ENCODE peak calls at places on chromosomes 7 and 10, in ten cellular contexts. W, P, D, N, Y, Z, L, K, B and J are unnamed samples.
A peak's percentile ranks its signal among the peaks of the same experiment; 100 is the strongest.

GRCh38 chr7:32462966-32463365 is 27.2 kb downstream of the LSM5 start:
- DNase-seq in W (no peak), P (no peak), D (no peak), N (no peak), Y (no peak), Z (no peak), L (no peak), K (no peak), B (no peak), J (no peak)

GRCh38 chr7:135650831-135651573 is 11.3 kb upstream of the STMP1 start:
- DNase-seq in W (no peak), P (no peak), D (peak; percentile 73), N (no peak), Y (no peak), Z (no peak), L (no peak), K (no peak), B (no peak), J (no peak)

GRCh38 chr10:21299330-21299729 is 226.2 kb downstream of the SKIDA1 start:
- DNase-seq in W (no peak), P (no peak), D (no peak), N (no peak), Y (no peak), Z (no peak), L (no peak), K (no peak), B (no peak), J (no peak)

GRCh38 chr10:35386594-35387174 is 50.4 kb downstream of the CCNY start:
- DNase-seq in W (no peak), P (no peak), D (peak; percentile 46), N (no peak), Y (no peak), Z (no peak), L (no peak), K (no peak), B (no peak), J (no peak)

GRCh38 chr7:122764020-122764419 is 61.3 kb upstream of the RNF148 start:
- DNase-seq in W (no peak), P (no peak), D (peak; percentile 7), N (no peak), Y (no peak), Z (no peak), L (no peak), K (no peak), B (no peak), J (no peak)

GRCh38 chr10:17453035-17453376 is 1.4 kb downstream of the ST8SIA6 start:
- DNase-seq in W (no peak), P (no peak), D (no peak), N (no peak), Y (no peak), Z (no peak), L (no peak), K (no peak), B (no peak), J (no peak)

GRCh38 chr10:69220041-69220451 is at the start of gene HKDC1:
- DNase-seq in W (no peak), P (no peak), D (no peak), N (no peak), Y (no peak), Z (peak; percentile 77), L (no peak), K (no peak), B (no peak), J (no peak)

GRCh38 chr7:130943336-130943901 is 209.4 kb upstream of the KLF14 start:
- DNase-seq in W (no peak), P (no peak), D (peak; percentile 70), N (no peak), Y (no peak), Z (no peak), L (no peak), K (no peak), B (no peak), J (no peak)

GRCh38 chr10:80509403-80510161 is 28.1 kb upstream of the SH2D4B start:
- DNase-seq in W (no peak), P (peak; percentile 53), D (peak; percentile 86), N (no peak), Y (no peak), Z (peak; percentile 85), L (peak; percentile 88), K (no peak), B (no peak), J (no peak)

GRCh38 chr10:30437039-30437781 is 3.2 kb downstream of the MAP3K8 start:
- DNase-seq in W (peak; percentile 52), P (no peak), D (peak; percentile 69), N (peak; percentile 15), Y (no peak), Z (no peak), L (no peak), K (no peak), B (no peak), J (no peak)

GRCh38 chr10:75703191-75703861 is 271.9 kb downstream of the LRMDA start:
- DNase-seq in W (no peak), P (no peak), D (no peak), N (no peak), Y (no peak), Z (no peak), L (no peak), K (no peak), B (no peak), J (no peak)

GRCh38 chr10:5710854-5711253 is 26.2 kb downstream of the TASOR2 start:
- DNase-seq in W (no peak), P (no peak), D (no peak), N (no peak), Y (no peak), Z (no peak), L (no peak), K (no peak), B (no peak), J (no peak)

GRCh38 chr7:127532736-127533135 is 52.7 kb downstream of the GCC1 start:
- DNase-seq in W (no peak), P (no peak), D (peak; percentile 3), N (no peak), Y (no peak), Z (no peak), L (no peak), K (no peak), B (no peak), J (no peak)

GRCh38 chr7:114217026-114217425 is 197.6 kb upstream of the FOXP2 start:
- DNase-seq in W (no peak), P (no peak), D (no peak), N (no peak), Y (peak; percentile 7), Z (no peak), L (no peak), K (no peak), B (no peak), J (no peak)

GRCh38 chr7:94584113-94584512 is 71.8 kb downstream of the SGCE start:
- DNase-seq in W (no peak), P (no peak), D (no peak), N (no peak), Y (no peak), Z (no peak), L (no peak), K (no peak), B (no peak), J (no peak)

DNA sequence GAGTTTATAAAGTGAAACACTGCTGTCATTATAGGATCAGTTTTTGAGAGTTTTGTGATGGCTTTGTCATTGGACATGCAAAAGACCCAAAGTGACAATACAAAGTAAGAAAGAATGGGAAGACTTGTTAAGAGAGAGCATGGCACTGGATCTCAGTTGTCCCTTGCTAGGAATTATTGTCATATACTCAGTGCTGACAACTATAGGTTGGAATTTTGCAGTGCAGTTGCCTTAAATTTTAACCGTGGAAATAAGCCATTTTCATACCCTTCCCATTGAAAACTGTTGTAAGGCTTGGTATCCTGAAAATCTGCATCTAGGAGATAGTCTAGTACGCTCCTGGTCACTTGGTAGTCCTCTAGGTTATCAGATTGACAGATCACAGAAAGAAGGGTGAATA is 1156.7 kb downstream of the GATA3 start:
- DNase-seq in W (no peak), P (no peak), D (peak; percentile 4), N (no peak), Y (no peak), Z (no peak), L (no peak), K (no peak), B (no peak), J (no peak)
- TF ChIP-seq CTCF in W (no peak), P (no peak), D (peak; percentile 42), N (no peak), Y (no peak), Z (peak; percentile 53), L (peak; percentile 49), K (peak; percentile 54), B (peak; percentile 54), J (peak; percentile 60)

DNA sequence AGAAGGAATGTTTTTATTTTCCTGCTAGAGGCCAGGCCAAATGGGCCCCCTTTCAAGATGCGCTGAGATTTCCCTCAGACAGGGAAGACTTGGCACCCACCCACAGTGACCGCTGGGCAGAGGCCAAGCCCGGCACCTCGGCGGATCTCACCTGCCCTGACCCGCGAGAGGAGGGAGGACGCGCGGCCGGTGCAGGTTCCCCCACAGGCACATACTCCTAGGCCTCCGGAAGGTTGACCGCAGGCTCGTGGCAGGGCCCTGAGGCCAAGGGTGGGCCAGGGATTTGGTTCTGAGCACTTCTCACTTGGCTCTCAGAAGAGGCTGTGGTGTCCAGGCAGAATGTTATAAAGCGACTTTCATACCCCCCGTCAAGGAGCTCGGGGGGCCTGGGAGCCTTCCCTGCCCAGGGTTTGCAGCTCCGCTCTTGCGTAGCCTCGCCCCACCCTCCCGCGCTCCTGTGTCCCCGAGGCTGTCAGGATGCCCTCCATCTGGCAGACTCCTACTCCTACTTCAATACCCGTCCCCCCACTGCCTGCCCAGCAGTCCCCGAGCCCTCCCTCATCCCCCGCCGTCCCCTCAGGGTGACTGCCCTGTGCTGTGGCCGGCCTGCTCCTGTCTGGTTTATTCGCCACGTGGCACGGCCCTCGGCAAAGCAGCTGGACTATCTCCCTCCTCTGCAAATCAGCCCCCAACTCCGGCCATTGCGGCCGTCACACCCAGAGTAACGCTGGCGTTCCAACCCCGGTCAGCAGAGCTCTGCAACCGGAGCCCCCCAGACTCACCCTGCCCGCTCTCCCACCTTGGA is 50.6 kb upstream of the PDGFA start:
- DNase-seq in W (no peak), P (no peak), D (no peak), N (no peak), Y (no peak), Z (no peak), L (no peak), K (no peak), B (no peak), J (no peak)
- TF ChIP-seq CTCF in W (no peak), P (no peak), D (no peak), N (no peak), Y (no peak), Z (no peak), L (no peak), K (no peak), B (no peak), J (no peak)

DNA sequence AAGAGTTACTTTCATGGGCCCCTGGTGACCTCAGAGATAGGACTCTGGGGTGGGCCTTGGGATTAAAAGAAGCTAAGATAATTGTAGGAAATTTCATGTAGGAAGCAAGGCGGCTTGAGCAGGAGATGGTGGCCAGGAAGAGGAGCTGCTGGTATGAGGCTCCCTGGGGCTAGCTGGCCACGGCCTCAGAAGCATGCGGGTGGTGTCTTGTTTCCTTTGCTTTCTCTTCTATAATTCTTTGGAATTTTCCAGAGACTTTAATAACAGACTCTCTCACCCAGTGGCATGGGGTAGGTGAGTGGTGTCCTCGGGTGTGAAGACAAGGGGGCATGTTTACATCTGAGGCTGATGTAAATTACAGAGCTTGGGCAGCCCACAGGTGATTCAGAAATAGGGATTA is 41.9 kb upstream of the KDM7A start:
- DNase-seq in W (no peak), P (no peak), D (no peak), N (no peak), Y (no peak), Z (no peak), L (no peak), K (no peak), B (no peak), J (no peak)
- TF ChIP-seq CTCF in W (no peak), P (no peak), D (no peak), N (no peak), Y (no peak), Z (no peak), L (no peak), K (no peak), B (no peak), J (no peak)

GRCh38 chr10:90148121-90148855 is 446.9 kb downstream of the KIF20B start:
- DNase-seq in W (no peak), P (no peak), D (no peak), N (no peak), Y (peak; percentile 71), Z (no peak), L (no peak), K (no peak), B (no peak), J (no peak)
- TF ChIP-seq CTCF in W (no peak), P (peak; percentile 26), D (peak; percentile 66), N (no peak), Y (peak; percentile 75), Z (peak; percentile 68), L (peak; percentile 80), K (peak; percentile 68), B (peak; percentile 64), J (peak; percentile 70)